ENCODE peak calls at places on chromosomes 1 and 21, in six cellular contexts. One of them, this sample, is unnamed.

GRCh38 chr1:242670019-242670418 is 145.5 kb upstream of the PLD5 start:
- DNase-seq in GM23338: no peak
- DNase-seq in tibial nerve: no peak
- DNase-seq in epithelial cell of esophagus: no peak
- DNase-seq in fibroblast of lung: no peak
- DNase-seq in AG10803: no peak
- DNase-seq in this sample: peak

GRCh38 chr1:52399629-52400028 is 4.6 kb downstream of the ORC1 start:
- DNase-seq in GM23338: no peak
- DNase-seq in tibial nerve: no peak
- DNase-seq in epithelial cell of esophagus: no peak
- DNase-seq in fibroblast of lung: no peak
- DNase-seq in AG10803: no peak
- DNase-seq in this sample: no peak

GRCh38 chr1:95583811-95584210 is 349.8 kb downstream of the RWDD3 start:
- DNase-seq in GM23338: peak
- DNase-seq in tibial nerve: no peak
- DNase-seq in epithelial cell of esophagus: no peak
- DNase-seq in fibroblast of lung: no peak
- DNase-seq in AG10803: no peak
- DNase-seq in this sample: no peak

GRCh38 chr1:32241011-32241763 is 5.8 kb upstream of the FAM167B start:
- DNase-seq in GM23338: peak
- DNase-seq in tibial nerve: peak
- DNase-seq in epithelial cell of esophagus: no peak
- DNase-seq in fibroblast of lung: peak
- DNase-seq in AG10803: peak
- DNase-seq in this sample: peak

GRCh38 chr1:12525311-12526181 is 92.5 kb downstream of the DHRS3 start:
- DNase-seq in GM23338: no peak
- DNase-seq in tibial nerve: peak
- DNase-seq in epithelial cell of esophagus: no peak
- DNase-seq in fibroblast of lung: no peak
- DNase-seq in AG10803: peak
- DNase-seq in this sample: no peak

GRCh38 chr1:105608713-105609112 is 1447.8 kb upstream of the PRMT6 start:
- DNase-seq in GM23338: peak
- DNase-seq in tibial nerve: no peak
- DNase-seq in epithelial cell of esophagus: peak
- DNase-seq in fibroblast of lung: no peak
- DNase-seq in AG10803: peak
- DNase-seq in this sample: peak

GRCh38 chr1:65525297-65526048 is 105.0 kb downstream of the LEPR start:
- DNase-seq in GM23338: peak
- DNase-seq in tibial nerve: no peak
- DNase-seq in epithelial cell of esophagus: no peak
- DNase-seq in fibroblast of lung: no peak
- DNase-seq in AG10803: no peak
- DNase-seq in this sample: no peak

GRCh38 chr1:89831462-89832113 is 10.8 kb downstream of the LRRC8D start:
- DNase-seq in GM23338: peak
- DNase-seq in tibial nerve: no peak
- DNase-seq in epithelial cell of esophagus: no peak
- DNase-seq in fibroblast of lung: no peak
- DNase-seq in AG10803: no peak
- DNase-seq in this sample: no peak

GRCh38 chr1:33436557-33437296 is 5.8 kb upstream of the PHC2 start:
- DNase-seq in GM23338: no peak
- DNase-seq in tibial nerve: no peak
- DNase-seq in epithelial cell of esophagus: no peak
- DNase-seq in fibroblast of lung: no peak
- DNase-seq in AG10803: no peak
- DNase-seq in this sample: no peak

GRCh38 chr1:232875536-232875935 is 70.3 kb downstream of the MAP10 start:
- DNase-seq in GM23338: no peak
- DNase-seq in tibial nerve: no peak
- DNase-seq in epithelial cell of esophagus: no peak
- DNase-seq in fibroblast of lung: no peak
- DNase-seq in AG10803: peak
- DNase-seq in this sample: peak

GRCh38 chr21:32955307-32955937 is 70.3 kb upstream of the OLIG2 start:
- DNase-seq in GM23338: no peak
- DNase-seq in tibial nerve: no peak
- DNase-seq in epithelial cell of esophagus: no peak
- DNase-seq in fibroblast of lung: no peak
- DNase-seq in AG10803: no peak
- DNase-seq in this sample: no peak

GRCh38 chr1:67937651-67938050 is 104.4 kb upstream of the GNG12 start:
- DNase-seq in GM23338: no peak
- DNase-seq in tibial nerve: no peak
- DNase-seq in epithelial cell of esophagus: no peak
- DNase-seq in fibroblast of lung: peak
- DNase-seq in AG10803: no peak
- DNase-seq in this sample: no peak

GRCh38 chr1:10734900-10735602 is 61.4 kb downstream of the CASZ1 start:
- DNase-seq in GM23338: peak
- DNase-seq in tibial nerve: no peak
- DNase-seq in epithelial cell of esophagus: no peak
- DNase-seq in fibroblast of lung: no peak
- DNase-seq in AG10803: no peak
- DNase-seq in this sample: no peak

GRCh38 chr1:155128469-155128754 is 736 bp downstream of the EFNA1 start:
- DNase-seq in GM23338: no peak
- DNase-seq in tibial nerve: no peak
- DNase-seq in epithelial cell of esophagus: no peak
- DNase-seq in fibroblast of lung: no peak
- DNase-seq in AG10803: no peak
- DNase-seq in this sample: no peak
- H3K4me3 ChIP-seq in GM23338: peak
- H3K4me3 ChIP-seq in tibial nerve: peak
- H3K4me3 ChIP-seq in epithelial cell of esophagus: peak
- H3K4me3 ChIP-seq in fibroblast of lung: peak
- H3K4me3 ChIP-seq in AG10803: no peak
- H3K4me3 ChIP-seq in this sample: peak

GRCh38 chr1:86776108-86776507 is 71.7 kb downstream of the SH3GLB1 start:
- DNase-seq in GM23338: no peak
- DNase-seq in tibial nerve: no peak
- DNase-seq in epithelial cell of esophagus: no peak
- DNase-seq in fibroblast of lung: no peak
- DNase-seq in AG10803: no peak
- DNase-seq in this sample: peak
- TF ChIP-seq CTCF in GM23338: no peak
- TF ChIP-seq CTCF in tibial nerve: no peak
- TF ChIP-seq CTCF in epithelial cell of esophagus: no peak
- TF ChIP-seq CTCF in fibroblast of lung: no peak
- TF ChIP-seq CTCF in AG10803: no peak
- TF ChIP-seq CTCF in this sample: no peak

GRCh38 chr21:35562876-35563275 is 497.4 kb downstream of the SETD4 start:
- DNase-seq in GM23338: no peak
- DNase-seq in tibial nerve: no peak
- DNase-seq in epithelial cell of esophagus: no peak
- DNase-seq in fibroblast of lung: no peak
- DNase-seq in AG10803: no peak
- DNase-seq in this sample: no peak

GRCh38 chr21:35561076-35561475 is 499.2 kb downstream of the SETD4 start:
- DNase-seq in GM23338: no peak
- DNase-seq in tibial nerve: no peak
- DNase-seq in epithelial cell of esophagus: no peak
- DNase-seq in fibroblast of lung: peak
- DNase-seq in AG10803: no peak
- DNase-seq in this sample: no peak

GRCh38 chr21:35566874-35567273 is 493.5 kb downstream of the SETD4 start:
- DNase-seq in GM23338: no peak
- DNase-seq in tibial nerve: no peak
- DNase-seq in epithelial cell of esophagus: no peak
- DNase-seq in fibroblast of lung: no peak
- DNase-seq in AG10803: no peak
- DNase-seq in this sample: no peak

GRCh38 chr21:35565204-35565611 is 495.1 kb downstream of the SETD4 start:
- DNase-seq in GM23338: no peak
- DNase-seq in tibial nerve: peak
- DNase-seq in epithelial cell of esophagus: peak
- DNase-seq in fibroblast of lung: peak
- DNase-seq in AG10803: peak
- DNase-seq in this sample: peak

DNA sequence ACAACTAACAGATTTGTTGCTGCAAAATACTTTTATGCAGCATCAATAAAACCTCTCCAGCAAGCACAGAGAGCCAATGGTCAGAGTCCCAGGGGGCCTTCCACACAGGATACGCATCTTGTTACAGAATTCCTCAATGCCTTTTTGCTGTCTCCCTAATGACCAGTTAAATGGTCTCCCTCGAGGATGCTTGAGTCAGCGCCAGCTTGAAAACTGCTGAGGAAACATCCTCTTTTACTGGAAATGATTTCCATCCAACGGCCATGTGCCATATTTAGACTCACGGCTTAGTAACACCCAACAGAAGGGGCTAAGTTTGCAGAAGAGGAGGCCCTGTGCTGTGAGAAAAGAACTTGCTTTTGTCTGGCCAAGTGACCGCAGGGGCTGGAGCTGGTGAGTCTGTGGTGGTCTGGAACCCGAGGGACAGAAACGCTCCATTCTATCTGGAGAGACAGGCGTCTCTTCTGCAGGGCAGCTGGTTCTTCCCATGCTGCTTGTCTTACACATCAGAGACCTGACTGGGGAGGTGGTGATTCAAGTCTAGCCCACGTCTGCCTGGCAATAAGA is 496.4 kb downstream of the SETD4 start:
- DNase-seq in GM23338: no peak
- DNase-seq in tibial nerve: peak
- DNase-seq in epithelial cell of esophagus: no peak
- DNase-seq in fibroblast of lung: peak
- DNase-seq in AG10803: peak
- DNase-seq in this sample: peak
- H3K4me3 ChIP-seq in GM23338: no peak
- H3K4me3 ChIP-seq in tibial nerve: no peak
- H3K4me3 ChIP-seq in epithelial cell of esophagus: no peak
- H3K4me3 ChIP-seq in fibroblast of lung: peak
- H3K4me3 ChIP-seq in AG10803: peak
- H3K4me3 ChIP-seq in this sample: peak

GRCh38 chr1:118717893-118718292 is 270.2 kb downstream of the TBX15 start:
- DNase-seq in GM23338: no peak
- DNase-seq in tibial nerve: no peak
- DNase-seq in epithelial cell of esophagus: no peak
- DNase-seq in fibroblast of lung: no peak
- DNase-seq in AG10803: peak
- DNase-seq in this sample: no peak

GRCh38 chr1:118711356-118711755 is 276.8 kb downstream of the TBX15 start:
- DNase-seq in GM23338: peak
- DNase-seq in tibial nerve: no peak
- DNase-seq in epithelial cell of esophagus: no peak
- DNase-seq in fibroblast of lung: no peak
- DNase-seq in AG10803: no peak
- DNase-seq in this sample: no peak

DNA sequence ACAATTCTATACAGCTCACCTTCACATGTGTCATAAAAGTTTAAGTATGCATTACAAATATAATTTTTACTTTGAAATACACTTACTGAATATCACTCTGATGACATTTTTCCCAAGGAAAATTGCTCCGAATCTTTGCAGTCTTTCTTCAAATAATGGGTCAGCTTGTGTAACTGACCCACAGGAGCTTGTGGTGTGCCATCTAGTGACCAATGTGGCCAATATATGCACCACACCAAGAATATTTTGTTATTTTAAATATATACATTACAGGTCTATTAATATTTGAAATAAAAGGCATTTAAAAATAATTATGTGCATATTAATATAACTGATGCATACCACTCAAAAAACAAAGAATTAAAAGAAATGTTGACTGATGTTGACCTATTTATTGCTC is 271.4 kb downstream of the TBX15 start:
- DNase-seq in GM23338: peak
- DNase-seq in tibial nerve: no peak
- DNase-seq in epithelial cell of esophagus: peak
- DNase-seq in fibroblast of lung: no peak
- DNase-seq in AG10803: peak
- DNase-seq in this sample: peak
- TF ChIP-seq CTCF in GM23338: peak
- TF ChIP-seq CTCF in tibial nerve: no peak
- TF ChIP-seq CTCF in epithelial cell of esophagus: no peak
- TF ChIP-seq CTCF in fibroblast of lung: no peak
- TF ChIP-seq CTCF in AG10803: peak
- TF ChIP-seq CTCF in this sample: no peak

DNA sequence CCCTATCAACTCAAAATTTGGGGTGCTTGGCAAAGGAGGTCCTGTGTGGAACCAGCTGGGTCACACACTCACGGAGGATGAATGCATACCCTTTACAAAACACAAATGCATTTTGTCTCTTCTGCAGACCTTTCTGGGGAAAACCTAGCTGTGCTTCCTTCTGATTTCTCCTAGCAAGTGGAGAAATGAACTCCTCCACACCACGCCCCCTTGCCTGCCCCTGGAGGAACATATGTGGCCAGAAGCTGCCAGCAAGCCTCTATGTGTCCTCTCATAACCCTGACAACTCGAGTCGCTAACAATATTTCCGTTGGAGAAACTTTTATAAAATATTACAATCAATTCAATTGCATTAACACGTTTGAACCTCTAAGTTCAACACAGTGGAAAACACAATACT is 70.6 kb downstream of the RRAGC start:
- DNase-seq in GM23338: no peak
- DNase-seq in tibial nerve: no peak
- DNase-seq in epithelial cell of esophagus: no peak
- DNase-seq in fibroblast of lung: no peak
- DNase-seq in AG10803: no peak
- DNase-seq in this sample: no peak
- H3K4me3 ChIP-seq in GM23338: no peak
- H3K4me3 ChIP-seq in tibial nerve: no peak
- H3K4me3 ChIP-seq in epithelial cell of esophagus: no peak
- H3K4me3 ChIP-seq in fibroblast of lung: no peak
- H3K4me3 ChIP-seq in AG10803: no peak
- H3K4me3 ChIP-seq in this sample: no peak

DNA sequence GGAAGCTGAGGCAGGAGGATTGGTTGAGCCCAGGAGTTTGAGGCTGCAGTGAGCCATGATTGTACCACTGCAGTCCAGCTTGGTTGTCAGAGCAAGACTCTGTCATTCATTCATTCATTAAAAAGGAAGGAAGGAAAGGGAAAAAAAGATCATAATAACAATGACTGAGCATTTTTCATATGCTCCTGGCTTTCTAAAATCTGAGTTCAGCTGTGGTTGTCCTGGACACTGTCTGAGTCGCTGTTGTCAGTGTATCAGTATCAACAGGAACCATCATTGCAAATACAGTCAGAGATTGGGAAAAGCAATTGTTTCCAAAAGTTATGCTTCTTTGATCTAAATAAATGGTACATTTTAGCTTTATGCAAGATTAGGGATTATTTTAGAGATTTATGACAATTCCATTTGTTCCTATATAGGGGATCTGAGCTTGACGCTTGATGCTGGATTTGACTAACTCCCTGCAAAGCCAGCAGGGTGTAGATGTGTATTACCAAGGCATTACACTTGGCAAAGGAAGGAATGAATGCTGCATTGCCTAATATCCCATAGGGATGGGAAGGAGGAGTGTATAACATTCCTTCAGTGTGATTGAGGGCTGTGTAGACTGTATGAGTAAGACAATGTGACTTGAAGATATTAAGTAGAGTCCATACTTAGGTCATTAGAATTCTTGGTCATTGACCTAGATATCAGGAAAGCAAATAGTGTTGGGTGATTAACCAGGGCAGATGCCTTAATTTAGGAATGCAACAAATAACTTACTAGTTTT is 100.2 kb downstream of the DISP1 start:
- DNase-seq in GM23338: no peak
- DNase-seq in tibial nerve: no peak
- DNase-seq in epithelial cell of esophagus: peak
- DNase-seq in fibroblast of lung: peak
- DNase-seq in AG10803: peak
- DNase-seq in this sample: peak
- TF ChIP-seq CTCF in GM23338: no peak
- TF ChIP-seq CTCF in tibial nerve: no peak
- TF ChIP-seq CTCF in epithelial cell of esophagus: no peak
- TF ChIP-seq CTCF in fibroblast of lung: peak
- TF ChIP-seq CTCF in AG10803: peak
- TF ChIP-seq CTCF in this sample: peak

This sample was measured in fibroblast of the aortic adventitia.